ENCODE peak calls at places on chromosomes 1 and 21, in seven cellular contexts. G, M, H, W, Z, X and P are unnamed samples.

GRCh38 chr1:104706631-104707147 is 957.0 kb downstream of the AMY1C start:
- DNase-seq in G (no peak), M (no peak), H (peak; percentile 78), W (no peak), Z (no peak), X (no peak), P (no peak)

GRCh38 chr1:17874231-17874630 is 119.1 kb downstream of the ACTL8 start:
- DNase-seq in G (no peak), M (no peak), H (peak; percentile 39), W (peak; percentile 94), Z (no peak), X (no peak), P (no peak)

GRCh38 chr1:202172015-202172355 is 11.6 kb upstream of the PTPN7 start:
- DNase-seq in G (no peak), M (no peak), H (no peak), W (no peak), Z (no peak), X (no peak), P (no peak)

GRCh38 chr1:241844593-241844992 is 3.4 kb upstream of the EXO1 start:
- DNase-seq in G (no peak), M (no peak), H (no peak), W (no peak), Z (no peak), X (no peak), P (no peak)

GRCh38 chr21:39111928-39112327 is 71.3 kb downstream of the PSMG1 start:
- DNase-seq in G (no peak), M (no peak), H (no peak), W (peak; percentile 55), Z (no peak), X (no peak), P (no peak)

GRCh38 chr1:212608956-212609700 is 567 bp downstream of the ATF3 start:
- DNase-seq in G (no peak), M (peak; percentile 89), H (no peak), W (no peak), Z (no peak), X (peak; percentile 57), P (peak; percentile 84)

GRCh38 chr1:204032642-204033235 is 40.2 kb upstream of the SOX13 start:
- DNase-seq in G (no peak), M (no peak), H (no peak), W (no peak), Z (no peak), X (no peak), P (no peak)

GRCh38 chr1:118688891-118689290 is 299.3 kb downstream of the TBX15 start:
- DNase-seq in G (no peak), M (no peak), H (no peak), W (no peak), Z (no peak), X (no peak), P (no peak)

GRCh38 chr1:77511440-77511840 is 171.0 kb downstream of the ZZZ3 start:
- DNase-seq in G (no peak), M (no peak), H (peak; percentile 43), W (peak; percentile 94), Z (no peak), X (no peak), P (no peak)

GRCh38 chr21:39353295-39353694 is 4.4 kb upstream of the HMGN1 start:
- DNase-seq in G (no peak), M (no peak), H (no peak), W (peak; percentile 73), Z (no peak), X (no peak), P (no peak)

GRCh38 chr1:44507490-44508396 is 102.7 kb downstream of the RNF220 start:
- DNase-seq in G (no peak), M (no peak), H (no peak), W (no peak), Z (no peak), X (no peak), P (no peak)

GRCh38 chr1:161936786-161937185 is 86.9 kb downstream of the OLFML2B start:
- DNase-seq in G (no peak), M (no peak), H (no peak), W (no peak), Z (no peak), X (no peak), P (no peak)

GRCh38 chr1:58996341-58997059 is 212.7 kb upstream of the JUN start:
- DNase-seq in G (no peak), M (no peak), H (no peak), W (no peak), Z (no peak), X (no peak), P (no peak)

GRCh38 chr1:243313635-243314536 is 58.0 kb downstream of the SDCCAG8 start:
- DNase-seq in G (no peak), M (no peak), H (no peak), W (no peak), Z (no peak), X (no peak), P (no peak)

GRCh38 chr1:71492298-71493041 is 411.6 kb upstream of the ZRANB2 start:
- DNase-seq in G (no peak), M (no peak), H (no peak), W (no peak), Z (no peak), X (no peak), P (no peak)

DNA sequence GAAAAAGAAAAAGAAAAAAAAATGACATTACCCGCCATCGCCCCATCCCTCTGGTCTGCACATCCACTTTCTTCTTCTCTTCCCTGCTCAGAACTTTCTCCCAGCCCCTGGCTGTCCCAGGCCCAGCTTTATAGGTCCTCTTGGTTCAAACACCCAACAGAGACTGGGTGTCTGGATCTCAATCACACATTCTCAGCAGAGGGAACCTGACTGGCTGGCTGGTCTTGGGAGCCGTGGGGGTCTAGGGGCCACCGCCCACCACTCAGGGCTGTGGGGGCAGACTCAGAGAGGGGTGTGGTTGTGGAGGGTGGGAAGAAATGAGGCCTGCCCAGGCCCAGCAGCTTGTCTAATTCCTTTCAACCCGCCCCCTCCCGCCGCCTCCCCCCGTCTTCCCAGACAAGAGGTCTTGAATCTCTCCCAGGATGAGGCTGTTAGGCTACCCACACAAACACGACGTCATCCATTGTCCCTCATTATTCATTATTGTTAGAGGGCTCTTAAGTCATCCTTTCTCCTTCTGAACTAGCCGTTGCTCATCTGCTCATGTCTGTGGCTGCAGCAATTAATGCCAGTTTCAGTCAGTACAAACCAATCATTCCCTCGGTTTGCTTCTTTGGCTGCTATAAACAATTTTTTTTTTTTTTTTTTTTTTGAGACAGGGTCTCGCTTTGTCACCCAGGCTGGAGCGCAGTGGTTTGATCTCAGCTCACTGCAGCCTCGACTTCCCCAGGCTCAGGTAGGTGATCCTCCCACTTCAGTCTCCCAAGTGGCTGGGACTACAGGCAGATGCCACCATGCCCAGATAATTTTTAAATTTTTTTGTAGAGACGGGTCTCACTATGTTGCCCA is 40.6 kb upstream of the CLIC4 start:
- DNase-seq in G (no peak), M (no peak), H (peak; percentile 68), W (peak; percentile 93), Z (no peak), X (no peak), P (no peak)
- H3K4me1 ChIP-seq in G (peaks cover 54% of the 10 kb centered on the region), M (no peaks in the 10 kb centered on the region), H (peaks cover 18% of the 10 kb centered on the region), W (peaks cover 17% of the 10 kb centered on the region), Z (peaks cover 33% of the 10 kb centered on the region), X (peaks cover 11% of the 10 kb centered on the region), P (peaks cover 15% of the 10 kb centered on the region)

DNA sequence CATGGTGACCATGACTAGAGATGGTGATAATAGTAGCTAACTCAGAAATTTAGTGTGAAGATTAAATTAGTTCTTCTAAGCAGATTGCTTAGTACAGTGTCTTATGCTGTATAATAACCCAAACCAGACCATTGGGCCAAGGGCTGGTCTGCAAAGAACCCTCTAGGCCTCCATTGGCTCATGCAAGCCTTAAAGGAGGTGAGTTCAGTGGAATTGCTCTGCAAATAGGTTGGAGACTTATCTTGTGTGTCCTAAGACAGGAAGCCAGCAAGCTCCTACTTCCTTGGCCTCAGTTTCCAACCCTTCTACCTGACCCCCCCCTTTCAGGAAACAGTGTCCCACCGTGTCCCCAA is 1.8 kb upstream of the MEF2D start:
- DNase-seq in G (no peak), M (no peak), H (peak; percentile 29), W (no peak), Z (no peak), X (no peak), P (no peak)
- H3K4me1 ChIP-seq in G (peaks cover 80% of the 10 kb centered on the region), M (peaks cover 48% of the 10 kb centered on the region), H (peaks cover 61% of the 10 kb centered on the region), W (peaks cover 38% of the 10 kb centered on the region), Z (peaks cover 55% of the 10 kb centered on the region), X (peaks cover 53% of the 10 kb centered on the region), P (peaks cover 68% of the 10 kb centered on the region)

DNA sequence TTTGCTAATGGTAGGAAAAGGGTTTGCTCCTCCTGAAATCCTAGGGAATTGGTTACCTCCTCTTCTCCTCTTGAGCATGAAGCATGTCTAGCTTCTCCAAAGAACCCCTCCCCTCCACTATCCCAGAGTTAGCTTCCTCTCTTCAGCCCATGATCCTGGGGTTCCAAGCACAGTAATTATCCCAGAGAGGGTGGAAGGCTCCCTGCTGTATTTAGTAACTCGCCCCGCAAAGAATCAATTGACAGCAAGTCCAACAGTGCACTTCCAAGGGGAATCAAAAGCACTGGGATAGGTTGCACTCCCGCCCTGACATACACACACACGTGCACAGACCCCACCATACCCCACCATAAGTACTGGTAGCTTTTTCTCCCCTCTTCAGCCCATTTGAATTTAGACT is 3.1 kb downstream of the S100A8 start:
- DNase-seq in G (no peak), M (no peak), H (no peak), W (no peak), Z (no peak), X (no peak), P (no peak)
- H3K4me1 ChIP-seq in G (no peaks in the 10 kb centered on the region), M (no peaks in the 10 kb centered on the region), H (no peaks in the 10 kb centered on the region), W (no peaks in the 10 kb centered on the region), Z (peaks cover 4% of the 10 kb centered on the region), X (no peaks in the 10 kb centered on the region), P (peaks cover 23% of the 10 kb centered on the region)

GRCh38 chr1:158048371-158049067 is 55.1 kb downstream of the KIRREL1 start:
- DNase-seq in G (no peak), M (no peak), H (no peak), W (no peak), Z (no peak), X (no peak), P (no peak)
- H3K4me1 ChIP-seq in G (peaks cover 9% of the 10 kb centered on the region), M (peaks cover 7% of the 10 kb centered on the region), H (peaks cover 9% of the 10 kb centered on the region), W (peaks cover 16% of the 10 kb centered on the region), Z (peaks cover 21% of the 10 kb centered on the region), X (peaks cover 27% of the 10 kb centered on the region), P (peaks cover 19% of the 10 kb centered on the region)

DNA sequence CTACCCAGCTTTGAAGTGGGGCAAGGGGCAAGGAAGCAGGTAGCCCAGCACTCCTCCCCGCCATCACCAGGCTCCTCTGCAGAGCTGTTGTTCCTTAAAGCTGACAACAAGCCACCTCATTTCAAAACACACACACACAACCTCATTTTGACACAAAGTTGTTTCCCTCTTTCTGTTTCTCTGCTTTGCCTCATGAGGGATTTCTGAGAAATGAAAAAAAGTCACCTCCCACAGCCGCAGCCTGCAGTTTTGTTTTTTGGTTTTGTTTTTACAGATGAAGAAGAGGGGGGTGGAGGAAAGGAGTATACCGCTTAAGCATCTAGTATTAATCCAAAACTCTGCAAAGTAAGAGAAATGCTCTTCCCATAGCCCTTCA is 12.1 kb downstream of the MCL1 start:
- DNase-seq in G (no peak), M (no peak), H (no peak), W (peak; percentile 40), Z (no peak), X (no peak), P (peak; percentile 44)
- H3K4me1 ChIP-seq in G (peaks cover 70% of the 10 kb centered on the region), M (peaks cover 78% of the 10 kb centered on the region), H (peaks cover 87% of the 10 kb centered on the region), W (peaks cover 38% of the 10 kb centered on the region), Z (peaks cover 98% of the 10 kb centered on the region), X (peaks cover 96% of the 10 kb centered on the region), P (peaks cover 99% of the 10 kb centered on the region)

GRCh38 chr1:167258858-167259257 is 38.2 kb downstream of the POU2F1 start:
- DNase-seq in G (no peak), M (no peak), H (no peak), W (no peak), Z (no peak), X (no peak), P (no peak)
- H3K4me1 ChIP-seq in G (peaks cover 11% of the 10 kb centered on the region), M (peaks cover 2% of the 10 kb centered on the region), H (peaks cover 6% of the 10 kb centered on the region), W (peaks cover 2% of the 10 kb centered on the region), Z (peaks cover 24% of the 10 kb centered on the region), X (peaks cover 30% of the 10 kb centered on the region), P (peaks cover 6% of the 10 kb centered on the region)